ENCODE peak calls at places on chromosome 16, in eight cellular contexts. One of them, this sample, is unnamed. For H3K27me3, the result is how much of the 10 kb centered on the place peaks cover.

GRCh38 chr16:47037746-47038458 is 64.4 kb upstream of the DNAJA2 start:
- DNase-seq in bronchial epithelial cell: peak
- DNase-seq in PC-3: peak
- DNase-seq in SJSA1: peak
- DNase-seq in foreskin keratinocyte: peak
- DNase-seq in adipocyte: peak
- DNase-seq in K562: peak
- DNase-seq in pancreas: peak
- DNase-seq in this sample: peak

GRCh38 chr16:13956635-13957196 is 36.8 kb downstream of the ERCC4 start:
- DNase-seq in bronchial epithelial cell: no peak
- DNase-seq in PC-3: no peak
- DNase-seq in SJSA1: no peak
- DNase-seq in foreskin keratinocyte: no peak
- DNase-seq in adipocyte: no peak
- DNase-seq in K562: no peak
- DNase-seq in pancreas: no peak
- DNase-seq in this sample: no peak

GRCh38 chr16:46621902-46622676 is 910 bp upstream of the SHCBP1 start:
- DNase-seq in bronchial epithelial cell: no peak
- DNase-seq in PC-3: no peak
- DNase-seq in SJSA1: no peak
- DNase-seq in foreskin keratinocyte: no peak
- DNase-seq in adipocyte: no peak
- DNase-seq in K562: no peak
- DNase-seq in pancreas: no peak
- DNase-seq in this sample: no peak

GRCh38 chr16:72162105-72162680 is 9.8 kb downstream of the PMFBP1 start:
- DNase-seq in bronchial epithelial cell: no peak
- DNase-seq in PC-3: no peak
- DNase-seq in SJSA1: no peak
- DNase-seq in foreskin keratinocyte: no peak
- DNase-seq in adipocyte: no peak
- DNase-seq in K562: no peak
- DNase-seq in pancreas: no peak
- DNase-seq in this sample: no peak

GRCh38 chr16:4691666-4692412 is 1.5 kb upstream of the NUDT16L1 start:
- DNase-seq in bronchial epithelial cell: no peak
- DNase-seq in PC-3: no peak
- DNase-seq in SJSA1: no peak
- DNase-seq in foreskin keratinocyte: no peak
- DNase-seq in adipocyte: no peak
- DNase-seq in K562: no peak
- DNase-seq in pancreas: no peak
- DNase-seq in this sample: no peak

GRCh38 chr16:48409839-48410610 is 24.8 kb upstream of the SIAH1 start:
- DNase-seq in bronchial epithelial cell: peak
- DNase-seq in PC-3: peak
- DNase-seq in SJSA1: no peak
- DNase-seq in foreskin keratinocyte: peak
- DNase-seq in adipocyte: peak
- DNase-seq in K562: peak
- DNase-seq in pancreas: peak
- DNase-seq in this sample: no peak

GRCh38 chr16:81843243-81843582 is 64.1 kb downstream of the PLCG2 start:
- DNase-seq in bronchial epithelial cell: no peak
- DNase-seq in PC-3: no peak
- DNase-seq in SJSA1: no peak
- DNase-seq in foreskin keratinocyte: no peak
- DNase-seq in adipocyte: peak
- DNase-seq in K562: no peak
- DNase-seq in pancreas: no peak
- DNase-seq in this sample: no peak

GRCh38 chr16:55949518-55949917 is 74.3 kb upstream of the CES5A start:
- DNase-seq in bronchial epithelial cell: peak
- DNase-seq in PC-3: peak
- DNase-seq in SJSA1: no peak
- DNase-seq in foreskin keratinocyte: peak
- DNase-seq in adipocyte: no peak
- DNase-seq in K562: no peak
- DNase-seq in pancreas: no peak
- DNase-seq in this sample: no peak

GRCh38 chr16:11129378-11129781 is 126.6 kb downstream of the SOCS1 start:
- DNase-seq in bronchial epithelial cell: no peak
- DNase-seq in PC-3: no peak
- DNase-seq in SJSA1: no peak
- DNase-seq in foreskin keratinocyte: no peak
- DNase-seq in adipocyte: peak
- DNase-seq in K562: no peak
- DNase-seq in pancreas: no peak
- DNase-seq in this sample: peak

GRCh38 chr16:82231021-82231787 is 61.2 kb upstream of the MPHOSPH6 start:
- DNase-seq in bronchial epithelial cell: peak
- DNase-seq in PC-3: no peak
- DNase-seq in SJSA1: no peak
- DNase-seq in foreskin keratinocyte: peak
- DNase-seq in adipocyte: no peak
- DNase-seq in K562: no peak
- DNase-seq in pancreas: peak
- DNase-seq in this sample: no peak

GRCh38 chr16:82651921-82652601 is 25.3 kb downstream of the CDH13 start:
- DNase-seq in bronchial epithelial cell: no peak
- DNase-seq in PC-3: no peak
- DNase-seq in SJSA1: no peak
- DNase-seq in foreskin keratinocyte: no peak
- DNase-seq in adipocyte: no peak
- DNase-seq in K562: no peak
- DNase-seq in pancreas: no peak
- DNase-seq in this sample: no peak

GRCh38 chr16:3170440-3171180 is 17.4 kb upstream of the OR1F1 start:
- DNase-seq in bronchial epithelial cell: no peak
- DNase-seq in PC-3: no peak
- DNase-seq in SJSA1: no peak
- DNase-seq in foreskin keratinocyte: no peak
- DNase-seq in adipocyte: no peak
- DNase-seq in K562: no peak
- DNase-seq in pancreas: no peak
- DNase-seq in this sample: no peak
- H3K27me3 ChIP-seq in bronchial epithelial cell: under half
- H3K27me3 ChIP-seq in PC-3: under half
- H3K27me3 ChIP-seq in SJSA1: half or more
- H3K27me3 ChIP-seq in foreskin keratinocyte: under half
- H3K27me3 ChIP-seq in adipocyte: half or more
- H3K27me3 ChIP-seq in K562: under half
- H3K27me3 ChIP-seq in pancreas: half or more
- H3K27me3 ChIP-seq in this sample: under half

DNA sequence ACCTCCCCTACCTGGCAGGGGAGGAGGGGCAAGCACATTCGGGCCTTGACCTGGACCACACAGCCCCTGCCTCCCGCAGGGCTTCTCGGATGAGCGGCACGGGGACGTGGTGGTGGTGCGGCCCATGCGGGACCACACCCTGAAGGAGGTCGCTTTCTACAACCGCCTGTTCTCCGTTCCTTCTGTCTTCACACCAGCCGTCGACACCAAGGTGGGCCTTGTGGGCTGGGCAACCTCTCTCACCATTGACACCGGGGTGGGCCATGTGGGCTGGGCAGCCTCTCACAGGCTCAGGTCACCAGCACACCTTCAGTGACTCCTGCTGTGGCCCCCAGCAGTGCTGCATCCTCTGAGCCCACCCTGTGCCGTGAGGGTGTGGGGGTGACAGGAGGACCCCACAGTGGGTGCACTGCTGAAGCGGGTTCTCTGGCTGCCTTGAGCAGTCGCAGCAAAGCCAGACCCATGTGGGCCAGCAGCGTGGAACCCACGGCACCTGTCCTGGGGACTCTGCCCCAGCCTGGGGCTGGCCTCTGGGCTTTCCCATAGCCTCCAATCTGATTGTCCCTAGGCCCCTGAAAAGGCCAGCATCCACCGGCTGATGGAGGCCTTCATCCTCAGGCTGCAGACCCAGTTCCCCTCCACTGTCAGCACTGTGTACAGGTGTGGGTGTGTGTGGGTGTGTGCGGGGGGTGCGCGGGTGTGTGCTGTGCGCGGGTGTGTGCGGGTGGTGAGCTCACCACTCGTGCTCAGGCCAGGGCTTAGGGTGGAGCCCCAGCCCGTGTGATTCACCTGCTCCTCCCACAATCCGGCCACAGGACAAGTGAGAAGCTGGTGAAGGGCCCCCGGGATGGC is 7.5 kb downstream of the CTU2 start:
- DNase-seq in bronchial epithelial cell: peak
- DNase-seq in PC-3: peak
- DNase-seq in SJSA1: no peak
- DNase-seq in foreskin keratinocyte: no peak
- DNase-seq in adipocyte: no peak
- DNase-seq in K562: no peak
- DNase-seq in pancreas: no peak
- DNase-seq in this sample: no peak
- H3K27me3 ChIP-seq in bronchial epithelial cell: under half
- H3K27me3 ChIP-seq in PC-3: under half
- H3K27me3 ChIP-seq in SJSA1: under half
- H3K27me3 ChIP-seq in foreskin keratinocyte: under half
- H3K27me3 ChIP-seq in adipocyte: under half
- H3K27me3 ChIP-seq in K562: under half
- H3K27me3 ChIP-seq in pancreas: under half
- H3K27me3 ChIP-seq in this sample: under half

GRCh38 chr16:28277537-28278388 is 14.6 kb upstream of the SBK1 start:
- DNase-seq in bronchial epithelial cell: peak
- DNase-seq in PC-3: peak
- DNase-seq in SJSA1: peak
- DNase-seq in foreskin keratinocyte: peak
- DNase-seq in adipocyte: peak
- DNase-seq in K562: peak
- DNase-seq in pancreas: peak
- DNase-seq in this sample: peak
- H3K27me3 ChIP-seq in bronchial epithelial cell: under half
- H3K27me3 ChIP-seq in PC-3: under half
- H3K27me3 ChIP-seq in SJSA1: under half
- H3K27me3 ChIP-seq in foreskin keratinocyte: under half
- H3K27me3 ChIP-seq in adipocyte: half or more
- H3K27me3 ChIP-seq in K562: half or more
- H3K27me3 ChIP-seq in pancreas: under half
- H3K27me3 ChIP-seq in this sample: under half

GRCh38 chr16:1147027-1147426 is 5.9 kb upstream of the CACNA1H start:
- DNase-seq in bronchial epithelial cell: no peak
- DNase-seq in PC-3: no peak
- DNase-seq in SJSA1: no peak
- DNase-seq in foreskin keratinocyte: no peak
- DNase-seq in adipocyte: no peak
- DNase-seq in K562: no peak
- DNase-seq in pancreas: no peak
- DNase-seq in this sample: no peak
- H3K27me3 ChIP-seq in bronchial epithelial cell: under half
- H3K27me3 ChIP-seq in PC-3: under half
- H3K27me3 ChIP-seq in SJSA1: half or more
- H3K27me3 ChIP-seq in foreskin keratinocyte: under half
- H3K27me3 ChIP-seq in adipocyte: under half
- H3K27me3 ChIP-seq in K562: half or more
- H3K27me3 ChIP-seq in pancreas: under half
- H3K27me3 ChIP-seq in this sample: under half

DNA sequence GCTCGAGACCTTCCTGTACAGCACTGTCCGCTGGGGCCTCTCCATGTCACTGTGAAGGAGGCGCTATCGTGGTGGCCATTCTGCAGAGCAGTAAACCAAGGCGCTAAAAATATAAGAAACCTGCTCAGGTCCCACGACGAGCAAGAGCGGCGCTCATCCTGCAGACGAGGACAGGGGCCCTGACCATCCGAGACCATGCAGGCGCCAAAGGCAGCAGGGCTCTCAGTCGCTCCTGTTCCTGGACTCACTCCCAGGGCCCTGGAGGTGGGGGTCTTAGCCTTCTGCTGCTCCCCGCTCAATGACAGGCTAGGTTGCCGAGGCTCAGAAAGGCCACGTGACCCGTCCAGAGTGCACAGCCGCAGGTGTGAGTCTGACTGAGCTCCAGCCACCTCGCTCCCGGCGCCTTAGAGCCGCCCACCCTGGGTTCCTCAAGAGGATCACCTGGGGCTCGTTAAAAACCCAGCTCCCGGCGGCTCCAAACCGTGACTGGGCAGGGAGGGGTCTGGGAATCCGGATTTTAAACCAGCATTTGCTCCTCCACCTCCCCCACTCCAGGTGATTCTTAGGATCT is 503 bp upstream of the ATP2C2 start:
- DNase-seq in bronchial epithelial cell: no peak
- DNase-seq in PC-3: no peak
- DNase-seq in SJSA1: no peak
- DNase-seq in foreskin keratinocyte: no peak
- DNase-seq in adipocyte: no peak
- DNase-seq in K562: no peak
- DNase-seq in pancreas: peak
- DNase-seq in this sample: no peak
- H3K27me3 ChIP-seq in bronchial epithelial cell: under half
- H3K27me3 ChIP-seq in PC-3: under half
- H3K27me3 ChIP-seq in SJSA1: under half
- H3K27me3 ChIP-seq in foreskin keratinocyte: under half
- H3K27me3 ChIP-seq in adipocyte: half or more
- H3K27me3 ChIP-seq in K562: half or more
- H3K27me3 ChIP-seq in pancreas: under half
- H3K27me3 ChIP-seq in this sample: half or more

GRCh38 chr16:79811541-79811940 is 211.0 kb upstream of the MAF start:
- DNase-seq in bronchial epithelial cell: peak
- DNase-seq in PC-3: no peak
- DNase-seq in SJSA1: no peak
- DNase-seq in foreskin keratinocyte: peak
- DNase-seq in adipocyte: no peak
- DNase-seq in K562: no peak
- DNase-seq in pancreas: no peak
- DNase-seq in this sample: no peak

GRCh38 chr16:79810449-79811189 is 210.1 kb upstream of the MAF start:
- DNase-seq in bronchial epithelial cell: peak
- DNase-seq in PC-3: peak
- DNase-seq in SJSA1: no peak
- DNase-seq in foreskin keratinocyte: peak
- DNase-seq in adipocyte: no peak
- DNase-seq in K562: no peak
- DNase-seq in pancreas: no peak
- DNase-seq in this sample: no peak

GRCh38 chr16:79806757-79807156 is 206.2 kb upstream of the MAF start:
- DNase-seq in bronchial epithelial cell: no peak
- DNase-seq in PC-3: no peak
- DNase-seq in SJSA1: no peak
- DNase-seq in foreskin keratinocyte: no peak
- DNase-seq in adipocyte: no peak
- DNase-seq in K562: no peak
- DNase-seq in pancreas: no peak
- DNase-seq in this sample: no peak

GRCh38 chr16:79808731-79809130 is 208.2 kb upstream of the MAF start:
- DNase-seq in bronchial epithelial cell: no peak
- DNase-seq in PC-3: no peak
- DNase-seq in SJSA1: no peak
- DNase-seq in foreskin keratinocyte: no peak
- DNase-seq in adipocyte: no peak
- DNase-seq in K562: no peak
- DNase-seq in pancreas: no peak
- DNase-seq in this sample: no peak

DNA sequence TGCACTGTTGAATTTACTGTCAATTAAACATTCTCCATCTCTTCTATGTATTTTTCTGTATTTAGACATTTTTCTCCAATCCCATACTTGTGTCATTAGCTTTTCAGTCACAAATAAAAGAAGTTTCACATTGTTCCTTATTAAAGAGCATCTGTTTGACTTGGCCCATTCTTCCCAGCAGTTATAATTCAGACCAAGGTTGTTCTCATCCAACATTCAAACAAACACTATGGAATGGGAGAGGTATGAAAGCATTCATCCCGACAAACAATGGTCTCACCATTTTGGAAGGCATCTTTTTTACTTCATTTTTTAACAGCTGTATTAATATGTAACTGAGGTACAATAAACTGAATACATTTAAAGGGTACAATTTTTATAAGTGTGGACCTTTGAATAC is 208.8 kb upstream of the MAF start:
- DNase-seq in bronchial epithelial cell: no peak
- DNase-seq in PC-3: no peak
- DNase-seq in SJSA1: no peak
- DNase-seq in foreskin keratinocyte: no peak
- DNase-seq in adipocyte: no peak
- DNase-seq in K562: no peak
- DNase-seq in pancreas: no peak
- DNase-seq in this sample: no peak
- H3K27me3 ChIP-seq in bronchial epithelial cell: under half
- H3K27me3 ChIP-seq in PC-3: under half
- H3K27me3 ChIP-seq in SJSA1: under half
- H3K27me3 ChIP-seq in foreskin keratinocyte: under half
- H3K27me3 ChIP-seq in adipocyte: under half
- H3K27me3 ChIP-seq in K562: under half
- H3K27me3 ChIP-seq in pancreas: under half
- H3K27me3 ChIP-seq in this sample: under half